ENCODE peak calls at places on chromosomes 13 and 19, in four cellular contexts. L is HEK293T, B is HepG2, Y is GM12878. D is an unnamed sample.

GRCh38 chr13:26568132-26568815 is 10.8 kb downstream of the WASF3 start:
- DNase-seq in L (no peak), B (no peak), Y (no peak), D (no peak)

GRCh38 chr19:10084803-10085202 is 1.3 kb upstream of the SHFL start:
- DNase-seq in L (no peak), B (no peak), Y (no peak), D (no peak)

GRCh38 chr13:109665781-109666249 is 120.6 kb downstream of the IRS2 start:
- DNase-seq in L (no peak), B (no peak), Y (no peak), D (no peak)

GRCh38 chr19:8531470-8531869 is 17.5 kb upstream of the ZNF414 start:
- DNase-seq in L (no peak), B (no peak), Y (no peak), D (no peak)

GRCh38 chr19:10431943-10432735 is 11.8 kb downstream of the PDE4A start:
- DNase-seq in L (no peak), B (no peak), Y (no peak), D (peak)

GRCh38 chr13:30734434-30734833 is 909 bp upstream of the ALOX5AP start:
- DNase-seq in L (no peak), B (no peak), Y (no peak), D (no peak)

GRCh38 chr19:53647792-53648191 is 16.0 kb downstream of the DPRX start:
- DNase-seq in L (no peak), B (no peak), Y (no peak), D (no peak)

GRCh38 chr19:15177269-15178116 is 23.3 kb downstream of the NOTCH3 start:
- DNase-seq in L (peak), B (peak), Y (peak), D (peak)

GRCh38 chr13:91400094-91400462 is 1.7 kb downstream of the GPC5 start:
- DNase-seq in L (no peak), B (no peak), Y (no peak), D (no peak)

GRCh38 chr19:31146546-31147183 is 202.6 kb downstream of the TSHZ3 start:
- DNase-seq in L (no peak), B (no peak), Y (no peak), D (no peak)

GRCh38 chr19:16078759-16079707 is 2.7 kb downstream of the TPM4 start:
- DNase-seq in L (peak), B (peak), Y (peak), D (peak)

GRCh38 chr19:16070366-16070990 is 5.8 kb upstream of the TPM4 start:
- DNase-seq in L (no peak), B (peak), Y (no peak), D (peak)

GRCh38 chr13:98291658-98292057 is 114.6 kb upstream of the RNF113B start:
- DNase-seq in L (no peak), B (peak), Y (no peak), D (no peak)

GRCh38 chr19:38842439-38843174 is 7.2 kb downstream of the HNRNPL start:
- DNase-seq in L (no peak), B (no peak), Y (no peak), D (no peak)

GRCh38 chr19:36169084-36169760 is 17.0 kb upstream of the COX7A1 start:
- DNase-seq in L (no peak), B (no peak), Y (no peak), D (no peak)

GRCh38 chr13:94227255-94227879 is 252.1 kb downstream of the DCT start:
- DNase-seq in L (no peak), B (no peak), Y (no peak), D (no peak)

GRCh38 chr13:30465541-30466357 is at the start of gene HMGB1:
- DNase-seq in L (peak), B (peak), Y (peak), D (peak)

GRCh38 chr13:59950201-59950730 is 213.5 kb downstream of the DIAPH3 start:
- DNase-seq in L (no peak), B (no peak), Y (no peak), D (no peak)

GRCh38 chr13:67045357-67045756 is 184.8 kb downstream of the PCDH9 start:
- DNase-seq in L (no peak), B (no peak), Y (no peak), D (no peak)

GRCh38 chr19:16571689-16572331 is 405 bp downstream of the SLC35E1 start:
- DNase-seq in L (peak), B (no peak), Y (no peak), D (no peak)

GRCh38 chr13:77800219-77800618 is 102.7 kb downstream of the SLAIN1 start:
- DNase-seq in L (no peak), B (no peak), Y (no peak), D (no peak)

GRCh38 chr13:50222569-50223332 is 207.5 kb downstream of the KCNRG start:
- DNase-seq in L (peak), B (no peak), Y (no peak), D (no peak)

GRCh38 chr13:94182185-94182761 is 297.2 kb downstream of the DCT start:
- DNase-seq in L (no peak), B (no peak), Y (no peak), D (no peak)

GRCh38 chr13:74197686-74198085 is 63.5 kb upstream of the KLF12 start:
- DNase-seq in L (no peak), B (no peak), Y (no peak), D (no peak)

GRCh38 chr13:50829896-50830295 is 13.6 kb downstream of the DLEU7 start:
- DNase-seq in L (no peak), B (no peak), Y (no peak), D (no peak)

GRCh38 chr13:44312898-44313551 is 60.6 kb upstream of the SERP2 start:
- DNase-seq in L (no peak), B (peak), Y (no peak), D (no peak)

GRCh38 chr19:10863107-10863700 is 8.1 kb upstream of the CARM1 start:
- DNase-seq in L (no peak), B (peak), Y (no peak), D (peak)

DNA sequence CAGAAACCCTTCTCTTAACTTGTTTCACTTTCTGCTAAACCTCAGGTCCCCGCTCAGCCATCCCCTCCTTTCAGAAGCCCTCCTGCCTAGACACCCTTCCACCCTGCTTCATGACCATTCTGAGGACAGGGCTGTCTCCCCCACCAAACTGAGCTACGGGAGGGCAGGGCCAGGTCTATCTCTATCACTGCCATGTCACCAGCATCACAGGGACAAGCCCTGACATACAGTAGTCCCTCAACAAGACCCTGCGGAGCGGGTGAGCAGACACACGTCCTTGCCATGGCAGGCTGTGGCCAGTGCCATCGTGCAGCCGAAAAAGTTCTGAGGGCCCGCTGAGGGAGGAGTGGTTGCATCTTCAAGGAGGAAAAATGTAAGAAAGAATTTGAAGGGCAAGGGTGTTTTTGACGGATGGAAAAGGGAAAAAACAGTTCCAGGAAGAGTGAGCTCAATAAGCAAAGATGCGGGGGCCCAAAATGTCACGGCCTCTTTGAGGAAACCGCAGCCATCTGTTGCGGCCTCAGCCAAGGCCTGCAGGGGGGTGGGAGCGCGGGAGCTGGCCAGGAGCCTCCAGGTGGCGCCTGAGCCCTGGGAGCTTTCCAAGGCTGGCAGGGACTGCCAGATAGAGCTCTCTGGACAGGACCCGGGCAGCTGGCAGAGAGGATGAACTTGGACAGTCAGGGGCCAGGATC is 8.1 kb downstream of the PTGIR start:
- DNase-seq in L (peak), B (peak), Y (no peak), D (peak)
- TF ChIP-seq FOXK2 in L (no peak), B (no peak), Y (no peak), D (no peak)

GRCh38 chr19:42285546-42285945 is 16.4 kb upstream of the PRR19 start:
- DNase-seq in L (no peak), B (no peak), Y (no peak), D (no peak)

GRCh38 chr19:42287826-42288107 is 14.2 kb upstream of the PRR19 start:
- DNase-seq in L (no peak), B (no peak), Y (no peak), D (no peak)

GRCh38 chr19:42285988-42286348 is 16.0 kb upstream of the PRR19 start:
- DNase-seq in L (no peak), B (no peak), Y (no peak), D (no peak)

GRCh38 chr19:42287017-42287825 is 14.7 kb upstream of the PRR19 start:
- DNase-seq in L (no peak), B (no peak), Y (no peak), D (no peak)

DNA sequence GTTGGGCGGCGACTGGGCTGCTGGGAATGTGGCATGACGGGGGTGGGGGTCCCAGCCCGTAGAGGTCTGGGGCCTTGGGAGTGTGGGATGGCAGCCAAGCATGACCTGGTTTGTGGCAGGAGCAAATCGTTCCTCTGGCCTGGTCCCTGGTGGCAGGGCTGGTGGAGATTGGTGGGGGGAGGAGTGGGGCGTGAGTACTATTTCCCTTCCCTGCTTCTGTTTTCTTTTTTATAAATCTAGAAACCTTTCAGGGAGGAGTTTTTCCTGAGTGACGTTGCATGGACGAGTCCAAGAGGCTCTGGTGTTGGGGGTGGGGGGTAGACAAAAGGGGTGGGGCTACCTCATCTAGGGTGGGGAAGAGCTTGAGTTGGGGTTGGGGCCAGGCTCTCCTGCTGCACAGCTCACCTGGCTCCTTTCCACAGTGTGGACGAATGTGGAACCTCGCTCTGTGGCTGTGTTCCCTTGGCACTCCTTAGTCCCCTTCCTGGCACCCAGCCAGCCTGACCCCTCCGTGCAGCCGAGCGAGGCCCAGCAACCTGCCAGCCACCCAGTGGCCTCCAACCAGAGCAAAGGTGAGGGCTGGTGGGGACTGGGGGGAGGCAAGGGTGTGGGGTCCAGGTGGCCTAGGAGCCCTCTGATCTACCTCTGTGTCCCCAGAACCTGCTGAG is 15.4 kb upstream of the PRR19 start:
- DNase-seq in L (no peak), B (no peak), Y (no peak), D (peak)
- TF ChIP-seq FOXK2 in L (no peak), B (no peak), Y (no peak), D (no peak)

DNA sequence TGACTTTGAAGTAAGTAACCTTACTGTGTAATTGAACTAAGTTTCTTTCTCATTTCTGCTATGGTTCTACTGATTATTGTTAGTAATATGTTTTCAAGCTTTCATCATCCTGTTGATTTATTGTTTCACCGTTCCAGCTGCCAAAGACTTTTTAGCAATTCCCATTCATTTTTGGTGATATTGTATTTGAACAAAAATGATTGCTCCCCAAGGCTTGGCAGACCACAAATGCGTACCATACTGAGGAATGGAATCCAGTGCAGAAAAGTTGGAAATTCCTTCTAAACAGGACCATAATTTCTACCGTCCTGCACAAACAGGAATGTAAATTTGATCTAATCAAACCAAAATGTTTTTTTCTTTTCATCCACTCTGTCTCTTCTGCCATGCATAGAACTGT is 10.7 kb downstream of the EPSTI1 start:
- DNase-seq in L (no peak), B (no peak), Y (no peak), D (no peak)
- TF ChIP-seq FOXK2 in L (no peak), B (no peak), Y (no peak), D (no peak)

GRCh38 chr19:12364391-12365093 is 941 bp downstream of the ZNF442 start:
- DNase-seq in L (peak), B (no peak), Y (no peak), D (peak)
- TF ChIP-seq FOXK2 in L (no peak), B (no peak), Y (no peak), D (no peak)

D was measured in K562.